ENCODE peak calls at places on chromosome 19, in six cellular contexts. K is GM12878, U is K562, A is H1, M is GM12891, L is HepG2. C is an unnamed sample.

GRCh38 chr19:3471954-3472655 is 8.2 kb downstream of the SMIM24 start:
- DNase-seq in K (no peak), U (peak; percentile 81), A (peak; percentile 86), M (no peak), L (no peak), C (no peak)

GRCh38 chr19:38514812-38515633 is 81.5 kb downstream of the RYR1 start:
- DNase-seq in K (no peak), U (peak; percentile 86), A (peak; percentile 95), M (peak; percentile 93), L (peak; percentile 35), C (peak; percentile 91)

GRCh38 chr19:35204799-35205732 is 23.5 kb downstream of the FAM187B start:
- DNase-seq in K (peak; percentile 87), U (no peak), A (no peak), M (peak; percentile 32), L (no peak), C (no peak)

GRCh38 chr19:3268763-3269162 is 44.3 kb downstream of the CELF5 start:
- DNase-seq in K (no peak), U (no peak), A (no peak), M (no peak), L (no peak), C (no peak)

GRCh38 chr19:43934055-43934984 is 762 bp downstream of the ZNF45 start:
- DNase-seq in K (no peak), U (peak; percentile 15), A (no peak), M (no peak), L (no peak), C (no peak)

GRCh38 chr19:45323671-45324081 is 1.0 kb upstream of the CKM start:
- DNase-seq in K (no peak), U (peak; percentile 44), A (peak; percentile 68), M (no peak), L (no peak), C (no peak)

GRCh38 chr19:11480081-11480926 is 542 bp downstream of the ELAVL3 start:
- DNase-seq in K (no peak), U (no peak), A (no peak), M (no peak), L (no peak), C (peak; percentile 27)

GRCh38 chr19:41239363-41239762 is 20.3 kb downstream of the AXL start:
- DNase-seq in K (no peak), U (no peak), A (no peak), M (no peak), L (no peak), C (no peak)

GRCh38 chr19:23521471-23521870 is 126.2 kb upstream of the ZNF91 start:
- DNase-seq in K (no peak), U (no peak), A (no peak), M (no peak), L (no peak), C (no peak)

GRCh38 chr19:48249502-48250014 is 6.2 kb downstream of the CARD8 start:
- DNase-seq in K (peak; percentile 78), U (no peak), A (no peak), M (no peak), L (no peak), C (peak; percentile 23)

GRCh38 chr19:29858000-29858596 is 46.3 kb downstream of the CCNE1 start:
- DNase-seq in K (no peak), U (peak; percentile 77), A (peak; percentile 82), M (no peak), L (no peak), C (peak; percentile 61)

GRCh38 chr19:45464861-45465427 is 2.9 kb upstream of the FOSB start:
- DNase-seq in K (no peak), U (no peak), A (no peak), M (no peak), L (no peak), C (no peak)

GRCh38 chr19:28140201-28140600 is 1072.8 kb downstream of the UQCRFS1 start:
- DNase-seq in K (no peak), U (no peak), A (no peak), M (no peak), L (no peak), C (no peak)

GRCh38 chr19:45668342-45668871 is 386 bp downstream of the GIPR start:
- DNase-seq in K (no peak), U (no peak), A (no peak), M (no peak), L (no peak), C (no peak)

GRCh38 chr19:1220452-1221037 is 15.0 kb downstream of the STK11 start:
- DNase-seq in K (no peak), U (no peak), A (peak; percentile 67), M (no peak), L (no peak), C (no peak)

GRCh38 chr19:17847538-17848366 is at the start of gene JAK3:
- DNase-seq in K (peak; percentile 77), U (peak; percentile 81), A (peak; percentile 90), M (peak; percentile 85), L (peak; percentile 59), C (peak; percentile 87)

GRCh38 chr19:32220951-32221350 is 124.5 kb upstream of the ZNF507 start:
- DNase-seq in K (no peak), U (no peak), A (peak; percentile 23), M (no peak), L (no peak), C (no peak)

GRCh38 chr19:39265321-39265916 is 2.8 kb upstream of the IFNL2 start:
- DNase-seq in K (no peak), U (no peak), A (peak; percentile 75), M (no peak), L (no peak), C (no peak)

GRCh38 chr19:44890366-44891015 is 563 bp upstream of the TOMM40 start:
- DNase-seq in K (peak; percentile 100), U (peak; percentile 94), A (peak; percentile 99), M (peak; percentile 98), L (peak; percentile 100), C (peak; percentile 97)

GRCh38 chr19:48506138-48506733 is 5.4 kb downstream of the LMTK3 start:
- DNase-seq in K (no peak), U (peak; percentile 57), A (no peak), M (no peak), L (peak; percentile 48), C (peak; percentile 42)

GRCh38 chr19:51460164-51460992 is 2.1 kb upstream of the SIGLEC8 start:
- DNase-seq in K (no peak), U (peak; percentile 60), A (no peak), M (no peak), L (peak; percentile 21), C (no peak)

GRCh38 chr19:37334179-37335071 is 36.5 kb upstream of the ZNF527 start:
- DNase-seq in K (peak; percentile 71), U (peak; percentile 17), A (peak; percentile 90), M (peak; percentile 84), L (no peak), C (peak; percentile 71)

GRCh38 chr19:16363133-16363851 is 38.7 kb downstream of the KLF2 start:
- DNase-seq in K (no peak), U (no peak), A (no peak), M (no peak), L (no peak), C (no peak)
- TF ChIP-seq POLR2AphosphoS5 in K (no peak), U (no peak), A (no peak), M (no peak), L (no peak), C (no peak)

GRCh38 chr19:49987159-49987698 is 26.3 kb upstream of the SIGLEC11 start:
- DNase-seq in K (peak; percentile 54), U (peak; percentile 81), A (peak; percentile 94), M (peak; percentile 47), L (peak; percentile 87), C (peak; percentile 52)
- TF ChIP-seq POLR2A in K (no peak), U (no peak), A (no peak), M (no peak), L (no peak), C (no peak)

DNA sequence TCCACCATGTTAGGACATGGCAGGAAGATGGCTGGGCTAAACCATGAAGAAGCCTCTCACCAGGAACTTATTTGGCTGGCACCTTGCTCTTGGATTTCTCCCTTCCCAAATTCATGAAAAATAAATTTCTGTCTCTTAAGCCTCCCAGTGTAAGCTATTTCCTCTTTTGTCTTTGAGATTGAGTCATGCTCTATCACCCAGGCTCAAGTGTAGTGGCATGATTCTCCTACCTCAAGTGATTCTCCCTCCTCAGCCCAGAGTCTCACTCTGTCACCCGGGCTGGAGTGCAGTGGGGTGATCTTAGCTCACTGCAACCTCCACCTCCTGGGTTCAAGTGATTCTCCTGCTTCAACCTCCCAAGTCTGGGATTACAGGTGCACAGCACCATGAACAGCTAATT is 12.6 kb downstream of the ZNF888 start:
- DNase-seq in K (no peak), U (no peak), A (no peak), M (no peak), L (no peak), C (no peak)
- TF ChIP-seq TAF1 in K (no peak), U (no peak), A (no peak), M (no peak), L (no peak), C (no peak)

GRCh38 chr19:7547153-7547552 is 11.6 kb downstream of the PNPLA6 start:
- DNase-seq in K (no peak), U (no peak), A (no peak), M (no peak), L (no peak), C (no peak)

GRCh38 chr19:7545904-7546303 is 10.4 kb downstream of the PNPLA6 start:
- DNase-seq in K (no peak), U (no peak), A (no peak), M (no peak), L (no peak), C (no peak)

GRCh38 chr19:7542556-7543348 is 7.2 kb downstream of the PNPLA6 start:
- DNase-seq in K (no peak), U (no peak), A (no peak), M (no peak), L (no peak), C (no peak)

GRCh38 chr19:7545295-7545694 is 9.8 kb downstream of the PNPLA6 start:
- DNase-seq in K (no peak), U (no peak), A (no peak), M (no peak), L (no peak), C (no peak)

DNA sequence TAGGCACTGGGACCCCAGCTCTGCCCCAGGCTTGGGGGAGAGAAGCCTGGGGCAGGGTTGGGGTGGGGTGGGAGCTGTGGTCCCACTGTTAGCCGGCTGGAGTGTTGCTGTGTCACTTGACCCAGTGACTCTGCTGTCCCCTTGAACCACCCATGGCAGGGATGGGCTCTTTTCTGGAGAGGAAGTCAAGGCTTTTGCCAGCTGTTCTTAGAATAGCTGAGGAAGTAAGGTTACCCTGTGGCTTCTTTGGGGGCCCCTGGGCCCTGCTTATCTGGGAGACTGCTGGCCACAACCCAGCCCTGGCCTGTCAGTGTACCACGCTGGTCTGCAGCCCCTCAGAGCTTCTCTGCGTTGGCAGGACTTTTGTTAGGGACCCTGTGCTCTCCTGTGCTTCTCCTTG is 9.1 kb downstream of the PNPLA6 start:
- DNase-seq in K (no peak), U (no peak), A (no peak), M (no peak), L (no peak), C (no peak)
- TF ChIP-seq POLR2AphosphoS5 in K (no peak), U (no peak), A (no peak), M (no peak), L (no peak), C (no peak)